ENCODE peak calls at places on chromosomes 1 and 21, in six cellular contexts. One of them, this sample, is unnamed.

GRCh38 chr1:151255381-151255780 is 847 bp downstream of the PSMD4 start:
- DNase-seq in brain microvascular endothelial cell: peak; percentile 7
- DNase-seq in activated B cell treated with CpG ODN at 0.5 μM for 24 hours: no peak
- DNase-seq in uterus: no peak
- DNase-seq in Caco-2: no peak
- DNase-seq in NB4: no peak
- DNase-seq in this sample: no peak

GRCh38 chr21:24486973-24487372 is 1120.3 kb downstream of the MRPL39 start:
- DNase-seq in uterus: no peak
- DNase-seq in Caco-2: no peak
- DNase-seq in activated B cell treated with CpG ODN at 0.5 μM for 24 hours: no peak
- DNase-seq in NB4: no peak
- DNase-seq in brain microvascular endothelial cell: no peak
- DNase-seq in this sample: no peak

GRCh38 chr1:16209847-16210407 is 2.5 kb downstream of the ARHGEF19 start:
- DNase-seq in Caco-2: no peak
- DNase-seq in brain microvascular endothelial cell: no peak
- DNase-seq in NB4: no peak
- DNase-seq in uterus: no peak
- DNase-seq in activated B cell treated with CpG ODN at 0.5 μM for 24 hours: no peak
- DNase-seq in this sample: no peak

GRCh38 chr1:169204184-169204583 is 97.7 kb downstream of the ATP1B1 start:
- DNase-seq in brain microvascular endothelial cell: no peak
- DNase-seq in Caco-2: no peak
- DNase-seq in uterus: no peak
- DNase-seq in activated B cell treated with CpG ODN at 0.5 μM for 24 hours: no peak
- DNase-seq in NB4: no peak
- DNase-seq in this sample: no peak

GRCh38 chr1:96487961-96488360 is 233.6 kb upstream of the PTBP2 start:
- DNase-seq in uterus: no peak
- DNase-seq in Caco-2: no peak
- DNase-seq in activated B cell treated with CpG ODN at 0.5 μM for 24 hours: no peak
- DNase-seq in brain microvascular endothelial cell: no peak
- DNase-seq in NB4: no peak
- DNase-seq in this sample: no peak

GRCh38 chr1:162903246-162903645 is 42.3 kb upstream of the CCDC190 start:
- DNase-seq in brain microvascular endothelial cell: no peak
- DNase-seq in Caco-2: no peak
- DNase-seq in activated B cell treated with CpG ODN at 0.5 μM for 24 hours: no peak
- DNase-seq in NB4: no peak
- DNase-seq in uterus: no peak
- DNase-seq in this sample: no peak

GRCh38 chr1:22031214-22031962 is 21.1 kb upstream of the CDC42 start:
- DNase-seq in brain microvascular endothelial cell: no peak
- DNase-seq in activated B cell treated with CpG ODN at 0.5 μM for 24 hours: no peak
- DNase-seq in Caco-2: no peak
- DNase-seq in NB4: no peak
- DNase-seq in uterus: no peak
- DNase-seq in this sample: no peak

GRCh38 chr1:56137090-56137489 is 442.3 kb downstream of the PLPP3 start:
- DNase-seq in NB4: no peak
- DNase-seq in brain microvascular endothelial cell: no peak
- DNase-seq in Caco-2: no peak
- DNase-seq in activated B cell treated with CpG ODN at 0.5 μM for 24 hours: no peak
- DNase-seq in uterus: no peak
- DNase-seq in this sample: no peak

GRCh38 chr1:182391362-182392044 is at the start of gene GLUL:
- DNase-seq in Caco-2: peak; percentile 95
- DNase-seq in NB4: peak; percentile 95
- DNase-seq in activated B cell treated with CpG ODN at 0.5 μM for 24 hours: peak; percentile 63
- DNase-seq in uterus: peak; percentile 94
- DNase-seq in brain microvascular endothelial cell: peak; percentile 79
- DNase-seq in this sample: peak; percentile 97

GRCh38 chr1:45340816-45341215 is 576 bp upstream of the MUTYH start:
- DNase-seq in activated B cell treated with CpG ODN at 0.5 μM for 24 hours: no peak
- DNase-seq in uterus: no peak
- DNase-seq in NB4: peak; percentile 48
- DNase-seq in Caco-2: no peak
- DNase-seq in brain microvascular endothelial cell: no peak
- DNase-seq in this sample: no peak

GRCh38 chr1:29180497-29181412 is 945 bp downstream of the SRSF4 start:
- DNase-seq in activated B cell treated with CpG ODN at 0.5 μM for 24 hours: no peak
- DNase-seq in brain microvascular endothelial cell: peak; percentile 11
- DNase-seq in uterus: no peak
- DNase-seq in NB4: peak; percentile 42
- DNase-seq in Caco-2: no peak
- DNase-seq in this sample: no peak

GRCh38 chr1:167663002-167663772 is 33.2 kb downstream of the RCSD1 start:
- DNase-seq in NB4: peak; percentile 20
- DNase-seq in Caco-2: peak; percentile 44
- DNase-seq in uterus: no peak
- DNase-seq in brain microvascular endothelial cell: peak; percentile 40
- DNase-seq in activated B cell treated with CpG ODN at 0.5 μM for 24 hours: no peak
- DNase-seq in this sample: no peak

GRCh38 chr1:23101101-23101827 is 67.4 kb downstream of the LUZP1 start:
- DNase-seq in uterus: no peak
- DNase-seq in NB4: no peak
- DNase-seq in brain microvascular endothelial cell: no peak
- DNase-seq in Caco-2: no peak
- DNase-seq in activated B cell treated with CpG ODN at 0.5 μM for 24 hours: no peak
- DNase-seq in this sample: no peak

GRCh38 chr1:228228601-228229074 is 20.8 kb downstream of the OBSCN start:
- DNase-seq in uterus: no peak
- DNase-seq in activated B cell treated with CpG ODN at 0.5 μM for 24 hours: no peak
- DNase-seq in Caco-2: no peak
- DNase-seq in NB4: peak; percentile 72
- DNase-seq in brain microvascular endothelial cell: peak; percentile 72
- DNase-seq in this sample: no peak

GRCh38 chr1:108810176-108810575 is 46.7 kb downstream of the AKNAD1 start:
- DNase-seq in uterus: no peak
- DNase-seq in activated B cell treated with CpG ODN at 0.5 μM for 24 hours: no peak
- DNase-seq in NB4: no peak
- DNase-seq in brain microvascular endothelial cell: no peak
- DNase-seq in Caco-2: no peak
- DNase-seq in this sample: no peak

GRCh38 chr21:42518216-42518615 is 4.6 kb downstream of the SLC37A1 start:
- DNase-seq in uterus: no peak
- DNase-seq in NB4: no peak
- DNase-seq in brain microvascular endothelial cell: peak; percentile 89
- DNase-seq in Caco-2: no peak
- DNase-seq in activated B cell treated with CpG ODN at 0.5 μM for 24 hours: no peak
- DNase-seq in this sample: no peak

GRCh38 chr1:158003409-158003805 is 10.0 kb downstream of the KIRREL1 start:
- DNase-seq in NB4: no peak
- DNase-seq in uterus: no peak
- DNase-seq in activated B cell treated with CpG ODN at 0.5 μM for 24 hours: no peak
- DNase-seq in brain microvascular endothelial cell: no peak
- DNase-seq in Caco-2: no peak
- DNase-seq in this sample: no peak

GRCh38 chr21:33078907-33079582 is 9.1 kb downstream of the OLIG1 start:
- DNase-seq in activated B cell treated with CpG ODN at 0.5 μM for 24 hours: no peak
- DNase-seq in brain microvascular endothelial cell: peak; percentile 72
- DNase-seq in uterus: no peak
- DNase-seq in Caco-2: no peak
- DNase-seq in NB4: peak; percentile 94
- DNase-seq in this sample: no peak

GRCh38 chr1:204591473-204592090 is 75.4 kb downstream of the MDM4 start:
- DNase-seq in brain microvascular endothelial cell: peak; percentile 23
- DNase-seq in activated B cell treated with CpG ODN at 0.5 μM for 24 hours: no peak
- DNase-seq in Caco-2: no peak
- DNase-seq in uterus: no peak
- DNase-seq in NB4: no peak
- DNase-seq in this sample: no peak
- TF ChIP-seq CTCF in brain microvascular endothelial cell: no peak
- TF ChIP-seq CTCF in activated B cell treated with CpG ODN at 0.5 μM for 24 hours: no peak
- TF ChIP-seq CTCF in Caco-2: no peak
- TF ChIP-seq CTCF in uterus: no peak
- TF ChIP-seq CTCF in NB4: no peak
- TF ChIP-seq CTCF in this sample: no peak

GRCh38 chr1:85142753-85143152 is 58.1 kb downstream of the SYDE2 start:
- DNase-seq in Caco-2: no peak
- DNase-seq in uterus: no peak
- DNase-seq in NB4: no peak
- DNase-seq in activated B cell treated with CpG ODN at 0.5 μM for 24 hours: no peak
- DNase-seq in brain microvascular endothelial cell: no peak
- DNase-seq in this sample: no peak

GRCh38 chr1:85146972-85147359 is 53.9 kb downstream of the SYDE2 start:
- DNase-seq in NB4: no peak
- DNase-seq in brain microvascular endothelial cell: no peak
- DNase-seq in uterus: no peak
- DNase-seq in Caco-2: no peak
- DNase-seq in activated B cell treated with CpG ODN at 0.5 μM for 24 hours: no peak
- DNase-seq in this sample: no peak

GRCh38 chr1:85149805-85150204 is 51.0 kb downstream of the SYDE2 start:
- DNase-seq in brain microvascular endothelial cell: no peak
- DNase-seq in activated B cell treated with CpG ODN at 0.5 μM for 24 hours: no peak
- DNase-seq in Caco-2: no peak
- DNase-seq in NB4: no peak
- DNase-seq in uterus: no peak
- DNase-seq in this sample: no peak

GRCh38 chr1:85148524-85149250 is 52.1 kb downstream of the SYDE2 start:
- DNase-seq in uterus: no peak
- DNase-seq in brain microvascular endothelial cell: no peak
- DNase-seq in Caco-2: no peak
- DNase-seq in activated B cell treated with CpG ODN at 0.5 μM for 24 hours: no peak
- DNase-seq in NB4: peak; percentile 5
- DNase-seq in this sample: no peak

DNA sequence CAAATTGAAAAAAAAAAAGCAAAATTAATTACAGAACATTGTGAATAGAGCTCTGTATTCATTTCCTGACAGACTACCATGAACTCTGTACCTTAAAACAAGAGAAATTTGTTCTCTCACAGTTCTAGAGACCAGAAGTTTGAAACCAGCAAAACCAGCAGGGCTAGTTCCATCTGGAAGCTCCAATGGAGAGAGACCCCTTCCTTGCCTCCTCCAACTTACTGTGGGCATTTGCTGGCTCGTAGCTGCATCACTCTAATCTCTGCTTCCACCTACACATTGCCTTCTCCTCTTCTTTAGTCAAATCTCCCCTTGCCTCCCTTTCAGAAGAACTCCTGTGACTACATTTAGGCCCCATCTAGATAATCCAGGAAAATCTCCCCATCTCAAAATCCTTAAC is 56.5 kb downstream of the SYDE2 start:
- DNase-seq in Caco-2: peak; percentile 42
- DNase-seq in uterus: no peak
- DNase-seq in activated B cell treated with CpG ODN at 0.5 μM for 24 hours: no peak
- DNase-seq in NB4: no peak
- DNase-seq in brain microvascular endothelial cell: no peak
- DNase-seq in this sample: no peak
- TF ChIP-seq CTCF in Caco-2: no peak
- TF ChIP-seq CTCF in uterus: no peak
- TF ChIP-seq CTCF in activated B cell treated with CpG ODN at 0.5 μM for 24 hours: no peak
- TF ChIP-seq CTCF in NB4: no peak
- TF ChIP-seq CTCF in brain microvascular endothelial cell: no peak
- TF ChIP-seq CTCF in this sample: no peak

GRCh38 chr1:160874935-160875334 is 10.0 kb downstream of the ITLN1 start:
- DNase-seq in Caco-2: no peak
- DNase-seq in activated B cell treated with CpG ODN at 0.5 μM for 24 hours: no peak
- DNase-seq in NB4: no peak
- DNase-seq in brain microvascular endothelial cell: no peak
- DNase-seq in uterus: no peak
- DNase-seq in this sample: no peak

GRCh38 chr1:160879056-160879455 is 5.9 kb downstream of the ITLN1 start:
- DNase-seq in Caco-2: no peak
- DNase-seq in brain microvascular endothelial cell: no peak
- DNase-seq in NB4: no peak
- DNase-seq in uterus: no peak
- DNase-seq in activated B cell treated with CpG ODN at 0.5 μM for 24 hours: no peak
- DNase-seq in this sample: no peak

GRCh38 chr1:160876311-160876710 is 8.7 kb downstream of the ITLN1 start:
- DNase-seq in NB4: no peak
- DNase-seq in activated B cell treated with CpG ODN at 0.5 μM for 24 hours: no peak
- DNase-seq in Caco-2: no peak
- DNase-seq in uterus: no peak
- DNase-seq in brain microvascular endothelial cell: no peak
- DNase-seq in this sample: no peak

GRCh38 chr1:160877221-160877620 is 7.8 kb downstream of the ITLN1 start:
- DNase-seq in activated B cell treated with CpG ODN at 0.5 μM for 24 hours: no peak
- DNase-seq in NB4: peak; percentile 63
- DNase-seq in uterus: no peak
- DNase-seq in brain microvascular endothelial cell: no peak
- DNase-seq in Caco-2: no peak
- DNase-seq in this sample: no peak
- TF ChIP-seq CTCF in activated B cell treated with CpG ODN at 0.5 μM for 24 hours: no peak
- TF ChIP-seq CTCF in NB4: peak; percentile 49
- TF ChIP-seq CTCF in uterus: no peak
- TF ChIP-seq CTCF in brain microvascular endothelial cell: no peak
- TF ChIP-seq CTCF in Caco-2: no peak
- TF ChIP-seq CTCF in this sample: peak; percentile 16

DNA sequence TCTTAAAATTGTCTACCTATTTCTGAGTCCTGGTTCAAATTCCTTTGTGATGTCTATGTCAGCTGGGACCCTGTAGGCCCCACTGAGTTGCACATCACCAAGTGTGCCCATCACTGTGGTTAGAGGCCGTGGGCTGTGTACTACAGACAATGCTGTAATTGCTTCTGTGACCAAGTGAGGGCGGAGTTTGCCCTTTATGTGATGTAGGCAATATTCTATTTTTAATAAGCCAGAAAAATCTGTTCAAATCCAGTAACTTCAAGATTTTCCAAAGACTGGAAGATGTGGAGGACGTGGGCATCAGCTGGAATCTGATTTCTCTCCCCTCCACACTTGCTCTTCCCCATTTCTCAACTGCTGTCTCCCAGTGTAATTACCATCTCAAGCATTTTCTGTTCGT is 215.4 kb downstream of the PBX1 start:
- DNase-seq in brain microvascular endothelial cell: no peak
- DNase-seq in NB4: peak; percentile 7
- DNase-seq in activated B cell treated with CpG ODN at 0.5 μM for 24 hours: no peak
- DNase-seq in uterus: no peak
- DNase-seq in Caco-2: no peak
- DNase-seq in this sample: no peak
- TF ChIP-seq CTCF in brain microvascular endothelial cell: peak; percentile 41
- TF ChIP-seq CTCF in NB4: no peak
- TF ChIP-seq CTCF in activated B cell treated with CpG ODN at 0.5 μM for 24 hours: no peak
- TF ChIP-seq CTCF in uterus: no peak
- TF ChIP-seq CTCF in Caco-2: no peak
- TF ChIP-seq CTCF in this sample: no peak

GRCh38 chr1:206634365-206635079 is 814 bp upstream of the DYRK3 start:
- DNase-seq in brain microvascular endothelial cell: peak; percentile 90
- DNase-seq in activated B cell treated with CpG ODN at 0.5 μM for 24 hours: peak; percentile 68
- DNase-seq in Caco-2: peak; percentile 85
- DNase-seq in NB4: peak; percentile 81
- DNase-seq in uterus: peak; percentile 98
- DNase-seq in this sample: peak; percentile 82
- TF ChIP-seq CTCF in brain microvascular endothelial cell: peak; percentile 89
- TF ChIP-seq CTCF in activated B cell treated with CpG ODN at 0.5 μM for 24 hours: peak; percentile 51
- TF ChIP-seq CTCF in Caco-2: peak; percentile 83
- TF ChIP-seq CTCF in NB4: peak; percentile 72
- TF ChIP-seq CTCF in uterus: peak; percentile 84
- TF ChIP-seq CTCF in this sample: peak; percentile 95